ENCODE peak calls at places on chromosomes 11 and 22, in five cellular contexts. E is H1, J is neuronal stem cell, R is small intestine, L is SK-N-SH. S is an unnamed sample. For H3K27me3 and H3K4me1, the result is how much of the 10 kb centered on the place peaks cover.

GRCh38 chr22:19291218-19291579 is 320 bp downstream of the CLTCL1 start:
- DNase-seq in R (no peak), L (peak), E (peak), J (no peak), S (peak)

GRCh38 chr22:19232620-19233019 is 54.1 kb upstream of the SLC25A1 start:
- DNase-seq in R (no peak), L (peak), E (no peak), J (no peak), S (no peak)

GRCh38 chr22:32044913-32045312 is 1.9 kb downstream of the SLC5A1 start:
- DNase-seq in J (no peak), L (peak), R (peak), E (no peak), S (no peak)

GRCh38 chr11:75233688-75234295 is 6.8 kb upstream of the TPBGL start:
- DNase-seq in E (peak), J (peak), R (peak), L (no peak), S (no peak)

GRCh38 chr11:129881570-129882170 is 13.7 kb downstream of the NFRKB start:
- DNase-seq in L (peak), J (no peak), R (peak), E (peak), S (peak)

GRCh38 chr22:32499666-32500065 is 25.1 kb downstream of the FBXO7 start:
- DNase-seq in L (no peak), R (no peak), E (no peak), J (no peak), S (no peak)

GRCh38 chr22:27387561-27387960 is 414.0 kb downstream of the MN1 start:
- DNase-seq in J (no peak), E (no peak), L (no peak), R (no peak), S (no peak)

GRCh38 chr11:36774603-36775002 is 176.6 kb upstream of the RAG2 start:
- DNase-seq in R (no peak), L (no peak), E (no peak), J (no peak), S (no peak)

GRCh38 chr22:48500481-48501230 is 1327.0 kb downstream of the BRD1 start:
- DNase-seq in R (no peak), J (no peak), E (no peak), L (no peak), S (no peak)

GRCh38 chr11:125435461-125436238 is 60.4 kb downstream of the FEZ1 start:
- DNase-seq in R (no peak), L (no peak), E (no peak), J (no peak), S (no peak)

GRCh38 chr11:10139656-10140055 is 154.4 kb downstream of the SBF2 start:
- DNase-seq in R (no peak), E (no peak), L (no peak), J (no peak), S (no peak)

GRCh38 chr22:19821523-19822300 is 33.0 kb downstream of the GNB1L start:
- DNase-seq in L (peak), J (no peak), E (peak), R (no peak), S (no peak)

GRCh38 chr22:32861330-32861729 is 59.8 kb downstream of the TIMP3 start:
- DNase-seq in R (no peak), J (no peak), L (no peak), E (no peak), S (no peak)

DNA sequence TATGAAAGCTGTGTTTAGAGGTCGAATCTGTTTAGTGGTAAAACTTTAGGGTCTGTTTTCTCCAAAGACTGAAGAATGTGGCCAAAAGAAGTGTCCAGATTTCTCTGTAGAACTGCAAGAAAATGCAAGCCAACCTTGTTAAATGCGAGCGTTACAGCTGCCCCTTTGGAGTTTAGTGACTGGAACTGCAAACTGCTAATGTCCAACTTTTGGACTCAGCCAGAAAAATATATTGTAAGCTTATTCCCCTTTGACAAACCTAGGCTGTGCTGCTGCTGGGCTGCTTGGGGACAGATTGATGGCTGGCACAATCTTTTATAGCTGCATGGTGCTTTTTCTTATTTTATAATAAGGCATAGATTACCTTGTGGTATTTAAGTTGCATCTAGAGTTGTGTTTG is 3.9 kb downstream of the TEAD1 start:
- DNase-seq in R (no peak), L (no peak), J (no peak), E (no peak), S (no peak)
- H3K4me3 ChIP-seq in R (no peak), L (peak), J (no peak), E (no peak), S (no peak)

DNA sequence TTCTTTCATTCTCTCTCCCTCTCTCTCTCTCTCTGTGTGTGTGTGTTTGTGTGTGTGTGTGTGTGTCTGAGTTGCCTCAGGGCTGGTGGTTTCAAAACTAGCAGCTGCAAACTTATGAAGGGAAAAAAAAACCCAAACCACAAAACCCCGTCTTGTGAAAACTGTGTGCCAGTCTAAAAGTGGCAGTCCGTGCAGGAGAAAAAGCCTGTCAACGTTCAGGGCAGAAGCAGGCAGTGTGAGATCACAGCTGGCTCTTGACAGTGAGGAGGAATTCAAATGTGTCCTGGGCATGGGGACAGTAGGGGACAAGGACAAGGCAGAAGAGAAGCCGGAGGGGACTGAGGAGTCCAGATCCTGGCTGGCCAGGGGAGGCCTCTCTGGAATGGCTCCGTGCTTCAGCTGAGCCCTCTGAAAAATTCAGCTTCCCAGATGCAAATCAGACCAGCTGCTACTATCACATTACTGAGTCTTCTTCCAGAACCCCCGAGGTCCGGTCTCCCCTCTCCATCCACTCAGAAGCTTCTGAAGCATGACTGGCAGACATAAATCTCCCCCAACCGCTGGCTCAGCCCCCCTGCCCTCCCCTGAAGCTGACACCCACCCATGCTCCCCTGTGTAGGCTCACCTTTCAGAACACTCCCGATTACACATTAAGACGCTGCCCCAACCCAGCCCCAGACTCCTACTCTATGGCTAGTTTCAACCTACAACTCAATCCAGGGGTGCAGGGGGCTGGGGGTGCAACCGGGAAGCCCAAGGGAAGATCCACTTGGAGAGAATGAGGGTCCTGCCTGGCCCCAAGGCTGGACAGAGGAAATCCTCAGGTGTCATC is 32.0 kb downstream of the FLI1 start:
- DNase-seq in R (no peak), L (no peak), J (no peak), E (no peak), S (peak)
- H3K27me3 ChIP-seq in R (under half), L (under half), J (under half), E (under half), S (under half)

DNA sequence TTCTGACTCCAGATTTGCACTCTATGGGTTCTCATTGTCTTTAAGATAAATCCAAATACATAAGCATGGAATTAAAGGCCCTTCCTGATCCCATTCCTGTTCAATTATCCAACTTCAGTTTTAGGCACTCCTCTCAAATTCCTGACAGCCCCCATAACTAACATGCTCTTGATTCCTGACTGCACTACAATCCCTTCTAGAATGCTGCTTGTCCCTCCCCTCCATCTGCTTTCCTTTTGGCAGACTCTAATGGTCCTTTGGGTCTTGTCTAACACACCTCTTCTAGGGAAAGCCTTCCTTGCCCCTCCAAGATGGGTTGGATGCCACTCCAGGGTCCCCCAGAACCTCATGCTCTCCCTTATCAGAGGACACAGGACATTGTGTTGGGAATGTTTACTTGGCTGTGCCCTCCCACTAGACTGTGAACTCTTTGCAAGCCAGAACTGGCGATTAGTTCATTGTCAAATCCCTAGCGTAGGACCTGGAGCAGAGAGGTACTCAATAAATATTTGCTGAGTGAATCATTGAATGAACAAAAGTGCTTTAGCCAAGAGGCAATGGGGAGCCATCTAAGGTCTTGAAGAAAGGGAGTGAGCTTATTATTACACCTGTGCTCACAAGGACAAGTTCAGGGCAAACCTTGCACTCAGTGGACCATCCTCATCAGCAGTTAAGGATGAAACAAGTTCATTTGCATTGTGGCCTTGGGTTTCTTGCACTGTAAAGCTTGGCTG is 1.2 kb upstream of the RASSF10 start:
- DNase-seq in E (no peak), R (peak), J (no peak), L (no peak), S (no peak)
- H3K4me1 ChIP-seq in E (under half), R (under half), J (under half), L (under half), S (under half)

GRCh38 chr11:23502821-23503220 is 642.5 kb upstream of the CCDC179 start:
- DNase-seq in E (no peak), R (no peak), J (no peak), L (no peak), S (no peak)
- H3K4me3 ChIP-seq in E (no peak), R (no peak), J (no peak), L (no peak), S (no peak)

GRCh38 chr11:69716891-69717747 is 13.3 kb upstream of the FGF19 start:
- DNase-seq in L (no peak), E (no peak), R (no peak), J (no peak), S (no peak)
- H3K27me3 ChIP-seq in L (under half), E (under half), R (under half), J (under half), S (under half)

DNA sequence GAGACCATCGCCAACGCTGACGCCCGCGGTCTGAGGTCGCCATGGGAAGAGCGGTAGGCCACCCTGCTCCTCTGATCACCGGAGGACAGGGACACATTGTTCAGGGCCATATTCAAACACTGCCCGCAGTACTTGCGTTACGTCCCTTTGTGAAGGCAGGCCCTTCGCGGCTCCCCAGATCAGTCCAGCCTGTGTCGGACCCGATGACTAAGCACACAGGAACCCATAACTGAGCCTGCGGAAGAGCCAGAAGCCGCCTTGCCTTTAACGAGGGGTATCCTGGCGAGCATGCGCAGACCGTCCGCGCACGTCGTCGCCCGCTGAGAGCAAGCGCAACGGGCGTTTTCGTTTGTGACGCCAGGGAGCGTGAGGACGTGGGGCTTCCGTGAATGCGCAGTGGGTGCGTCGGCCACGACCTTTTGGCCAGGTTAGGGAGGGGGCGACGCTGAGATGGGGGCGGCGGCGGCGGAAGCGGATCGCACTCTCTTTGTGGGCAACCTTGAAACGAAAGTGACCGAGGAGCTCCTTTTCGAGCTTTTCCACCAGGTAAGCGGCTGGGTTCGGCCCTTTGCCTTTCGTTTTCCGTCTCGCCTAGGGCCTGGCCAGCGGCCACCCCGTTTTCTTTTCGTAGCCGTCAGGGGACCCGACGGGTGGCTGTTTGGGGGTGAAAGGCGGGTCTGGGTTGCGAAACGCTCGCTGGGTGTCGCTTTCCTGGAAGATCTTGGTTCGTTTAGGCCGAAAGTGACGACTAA is at the start of the genes C11orf71 and RBM7:
- DNase-seq in L (peak), E (peak), R (peak), J (peak), S (peak)
- H3K4me1 ChIP-seq in L (under half), E (under half), R (under half), J (under half), S (under half)

DNA sequence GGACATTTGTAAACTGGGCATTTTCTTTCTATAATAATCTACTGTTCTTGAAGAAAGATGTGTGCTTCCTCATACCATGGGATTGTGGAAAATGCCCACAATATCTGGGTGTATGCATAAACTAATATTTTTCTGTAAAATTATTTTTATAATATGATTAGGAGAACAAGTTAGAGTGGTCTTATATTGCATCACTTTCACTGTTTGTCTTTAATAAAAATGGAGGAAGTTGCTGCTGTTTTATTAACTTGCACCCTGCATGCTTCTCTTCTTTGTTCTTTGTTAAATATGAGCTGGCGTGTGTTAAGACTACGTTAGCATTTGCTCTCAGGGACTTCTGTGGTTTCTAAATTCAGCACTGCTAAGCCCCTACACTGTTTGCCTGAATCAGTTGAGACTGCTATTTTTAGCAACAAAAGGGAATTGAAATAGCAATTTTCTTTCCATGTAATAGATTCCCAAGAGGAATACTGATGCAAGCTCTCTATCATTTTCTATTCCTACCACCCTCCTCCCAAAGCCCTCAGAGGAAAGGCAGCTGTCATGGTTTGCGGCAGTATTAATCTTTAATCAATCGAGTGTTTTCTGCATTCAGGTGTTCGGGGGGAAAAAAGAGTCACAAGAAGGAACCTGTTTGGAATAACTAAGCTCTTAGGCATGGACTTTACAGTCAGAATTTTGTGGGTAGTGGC is 56.1 kb downstream of the HSD17B12 start:
- DNase-seq in L (no peak), R (no peak), E (no peak), J (no peak), S (no peak)
- H3K4me3 ChIP-seq in L (no peak), R (no peak), E (no peak), J (no peak), S (no peak)

DNA sequence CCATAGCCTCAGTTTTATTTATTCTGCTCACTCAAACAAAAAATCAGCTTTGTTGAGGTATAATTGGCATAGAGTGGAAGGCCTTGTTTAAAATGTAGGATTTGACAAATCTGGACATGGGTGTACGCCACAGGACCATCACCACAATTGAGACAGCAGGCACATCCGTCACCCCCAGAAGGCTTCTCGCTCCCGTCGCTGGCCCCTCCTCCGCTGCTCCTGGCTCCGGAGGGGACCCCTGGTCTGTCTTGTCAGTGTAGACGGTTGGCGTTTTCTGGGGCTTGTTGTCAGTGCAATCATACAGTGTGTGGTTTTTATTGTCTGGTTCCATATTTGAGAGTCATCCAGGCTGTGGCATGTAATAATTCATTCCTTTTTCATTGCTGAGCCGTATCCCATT is 97.6 kb downstream of the KCNQ1 start:
- DNase-seq in J (no peak), R (no peak), L (no peak), E (no peak), S (no peak)
- H3K27me3 ChIP-seq in J (under half), R (under half), L (under half), E (under half), S (under half)

S was measured in naive thymus-derived CD4-positive, alpha-beta T cell.